ENCODE peak calls at places on chromosome 1, in five cellular contexts. O is Peyer's patch; Q is CD8-positive, alpha-beta memory T cell; W is neural progenitor cell; T is tibial nerve. R is an unnamed sample.

GRCh38 chr1:5646486-5646885 is 345.7 kb downstream of the NPHP4 start:
- DNase-seq in O (no peak), Q (no peak), T (no peak), W (no peak), R (no peak)

GRCh38 chr1:185438936-185439335 is 121.9 kb upstream of the IVNS1ABP start:
- DNase-seq in Q (no peak), O (no peak), W (no peak), T (no peak), R (no peak)

GRCh38 chr1:58618303-58618702 is 41.3 kb upstream of the TACSTD2 start:
- DNase-seq in Q (no peak), W (no peak), T (peak; percentile 21), O (no peak), R (no peak)

GRCh38 chr1:105072850-105073249 is 1323.2 kb downstream of the AMY1C start:
- DNase-seq in T (no peak), Q (no peak), W (peak; percentile 21), O (no peak), R (no peak)

GRCh38 chr1:175097361-175097760 is 29.7 kb downstream of the TNN start:
- DNase-seq in W (no peak), T (no peak), O (no peak), Q (no peak), R (no peak)

GRCh38 chr1:6785721-6786505 is 659 bp downstream of the CAMTA1 start:
- DNase-seq in W (peak; percentile 80), Q (peak; percentile 51), O (peak; percentile 64), T (no peak), R (peak; percentile 69)

GRCh38 chr1:29324771-29325351 is 88.5 kb downstream of the PTPRU start:
- DNase-seq in O (no peak), Q (no peak), T (no peak), W (peak; percentile 99), R (no peak)

GRCh38 chr1:84963021-84963420 is 33.9 kb downstream of the MCOLN2 start:
- DNase-seq in O (no peak), W (no peak), Q (no peak), T (no peak), R (no peak)

GRCh38 chr1:68375919-68376318 is 73.8 kb downstream of the RPE65 start:
- DNase-seq in T (no peak), O (no peak), W (no peak), Q (no peak), R (no peak)

GRCh38 chr1:107536266-107536665 is 395.4 kb downstream of the NTNG1 start:
- DNase-seq in W (no peak), T (no peak), Q (no peak), O (peak; percentile 53), R (no peak)

GRCh38 chr1:215076312-215076711 is 6.2 kb upstream of the KCNK2 start:
- DNase-seq in O (no peak), T (no peak), Q (no peak), W (peak; percentile 56), R (no peak)

GRCh38 chr1:5525597-5526384 is 466.4 kb downstream of the NPHP4 start:
- DNase-seq in O (no peak), W (no peak), T (no peak), Q (no peak), R (no peak)

GRCh38 chr1:173477286-173478098 is at the start of gene PRDX6:
- DNase-seq in W (no peak), T (peak; percentile 85), Q (peak; percentile 79), O (no peak), R (peak; percentile 70)

GRCh38 chr1:163267962-163268361 is 53.8 kb upstream of the NUF2 start:
- DNase-seq in T (no peak), Q (no peak), W (no peak), O (no peak), R (no peak)
- H3K27me3 ChIP-seq in T (no peaks in the 10 kb centered on the region), Q (no peaks in the 10 kb centered on the region), W (no peaks in the 10 kb centered on the region), O (no peaks in the 10 kb centered on the region), R (no peaks in the 10 kb centered on the region)

GRCh38 chr1:234610582-234611152 is 689 bp upstream of the IRF2BP2 start:
- DNase-seq in T (peak; percentile 93), W (peak; percentile 89), O (peak; percentile 97), Q (peak; percentile 89), R (peak; percentile 89)
- H3K4me1 ChIP-seq in T (peaks cover 30% of the 10 kb centered on the region), W (peaks cover 43% of the 10 kb centered on the region), O (peaks cover 25% of the 10 kb centered on the region), Q (peaks cover 52% of the 10 kb centered on the region), R (peaks cover 34% of the 10 kb centered on the region)

DNA sequence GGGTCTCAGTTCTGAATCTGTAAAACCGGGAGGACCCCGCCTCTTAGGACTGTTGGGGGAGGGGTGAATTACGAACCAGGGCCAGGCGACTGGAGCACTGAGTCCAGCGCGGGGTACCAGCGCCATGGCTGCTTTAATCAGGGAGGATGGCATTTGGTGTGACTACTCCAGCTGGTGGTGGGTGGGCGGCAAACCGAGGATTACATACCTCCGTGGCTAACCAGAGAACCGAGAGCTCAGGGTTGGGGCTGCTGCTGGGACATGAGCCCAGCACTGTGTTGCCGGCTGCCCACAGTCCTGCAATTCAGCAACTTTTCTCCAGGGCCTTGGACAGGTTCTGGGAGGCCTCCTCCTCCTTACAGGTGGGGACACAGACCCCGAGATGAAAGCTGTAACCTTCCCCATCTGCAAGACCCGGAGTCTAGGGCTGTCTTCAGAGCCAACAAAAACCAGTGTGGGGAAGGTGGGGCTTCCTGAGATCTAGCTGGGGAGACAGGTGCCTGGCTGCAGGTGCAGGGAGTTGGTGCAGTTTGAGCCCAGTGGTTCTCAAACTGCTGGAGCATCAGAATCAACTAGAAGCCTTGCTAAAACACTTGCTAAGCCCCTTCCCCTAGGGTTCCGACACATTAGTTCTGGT is 273.5 kb downstream of the FOXD2 start:
- DNase-seq in W (no peak), T (no peak), Q (no peak), O (no peak), R (no peak)
- H3K27me3 ChIP-seq in W (peaks cover 100% of the 10 kb centered on the region), T (peaks cover 83% of the 10 kb centered on the region), Q (peaks cover 40% of the 10 kb centered on the region), O (no peaks in the 10 kb centered on the region), R (peaks cover 20% of the 10 kb centered on the region)

DNA sequence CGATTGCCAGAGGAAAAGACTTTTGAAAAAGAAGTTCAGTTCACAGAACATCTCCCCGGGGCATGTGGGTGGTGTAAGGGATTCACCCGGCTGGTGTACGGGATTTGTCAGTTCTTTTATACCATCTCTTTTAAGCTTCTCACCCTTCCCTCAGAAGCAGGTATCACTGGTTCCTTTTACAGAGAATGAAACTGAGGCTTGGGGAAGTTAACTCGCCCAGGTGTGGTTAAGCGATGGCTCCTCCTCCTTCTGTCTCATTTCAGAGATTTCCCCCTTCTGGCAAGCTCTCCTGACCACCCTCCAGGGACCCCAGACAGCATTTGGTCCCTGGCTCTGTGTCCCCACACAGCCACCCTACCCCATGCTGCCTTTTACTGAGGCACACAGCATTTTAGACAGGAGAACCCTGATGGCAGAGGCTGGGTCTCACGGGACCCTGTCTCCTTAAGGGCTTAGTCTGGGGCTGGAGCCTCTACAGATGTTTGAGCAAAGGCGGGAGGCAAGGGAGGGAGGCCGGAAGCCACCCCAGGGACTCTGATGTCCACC is 2.8 kb upstream of the ECE1 start:
- DNase-seq in O (no peak), Q (peak; percentile 32), W (no peak), T (no peak), R (peak; percentile 50)
- H3K4me1 ChIP-seq in O (peaks cover 51% of the 10 kb centered on the region), Q (peaks cover 82% of the 10 kb centered on the region), W (peaks cover 14% of the 10 kb centered on the region), T (peaks cover 46% of the 10 kb centered on the region), R (peaks cover 61% of the 10 kb centered on the region)

DNA sequence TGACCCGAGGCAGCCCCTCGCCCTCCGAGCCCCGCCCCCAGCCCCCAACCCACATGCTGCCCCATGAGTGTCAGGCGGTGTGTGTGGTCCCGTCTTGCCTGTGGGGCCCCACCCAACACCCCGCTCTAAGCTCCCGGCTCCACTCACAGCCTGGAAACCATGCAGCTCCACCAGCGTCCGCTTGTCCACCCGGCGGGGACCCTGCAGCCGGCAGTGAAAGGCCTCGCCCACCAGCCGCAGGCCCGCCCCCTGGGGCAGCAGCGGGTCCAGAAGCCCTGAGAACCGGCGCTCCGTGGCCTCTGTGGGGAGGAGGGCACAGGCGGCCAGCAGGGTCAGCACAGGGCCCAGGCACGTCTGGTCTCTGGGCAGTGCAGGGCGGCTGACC is 2.7 kb downstream of the C1QTNF12 start:
- DNase-seq in W (peak; percentile 41), T (no peak), O (no peak), Q (no peak), R (no peak)
- H3K27me3 ChIP-seq in W (peaks cover 30% of the 10 kb centered on the region), T (peaks cover 81% of the 10 kb centered on the region), O (no peaks in the 10 kb centered on the region), Q (peaks cover 3% of the 10 kb centered on the region), R (no peaks in the 10 kb centered on the region)

DNA sequence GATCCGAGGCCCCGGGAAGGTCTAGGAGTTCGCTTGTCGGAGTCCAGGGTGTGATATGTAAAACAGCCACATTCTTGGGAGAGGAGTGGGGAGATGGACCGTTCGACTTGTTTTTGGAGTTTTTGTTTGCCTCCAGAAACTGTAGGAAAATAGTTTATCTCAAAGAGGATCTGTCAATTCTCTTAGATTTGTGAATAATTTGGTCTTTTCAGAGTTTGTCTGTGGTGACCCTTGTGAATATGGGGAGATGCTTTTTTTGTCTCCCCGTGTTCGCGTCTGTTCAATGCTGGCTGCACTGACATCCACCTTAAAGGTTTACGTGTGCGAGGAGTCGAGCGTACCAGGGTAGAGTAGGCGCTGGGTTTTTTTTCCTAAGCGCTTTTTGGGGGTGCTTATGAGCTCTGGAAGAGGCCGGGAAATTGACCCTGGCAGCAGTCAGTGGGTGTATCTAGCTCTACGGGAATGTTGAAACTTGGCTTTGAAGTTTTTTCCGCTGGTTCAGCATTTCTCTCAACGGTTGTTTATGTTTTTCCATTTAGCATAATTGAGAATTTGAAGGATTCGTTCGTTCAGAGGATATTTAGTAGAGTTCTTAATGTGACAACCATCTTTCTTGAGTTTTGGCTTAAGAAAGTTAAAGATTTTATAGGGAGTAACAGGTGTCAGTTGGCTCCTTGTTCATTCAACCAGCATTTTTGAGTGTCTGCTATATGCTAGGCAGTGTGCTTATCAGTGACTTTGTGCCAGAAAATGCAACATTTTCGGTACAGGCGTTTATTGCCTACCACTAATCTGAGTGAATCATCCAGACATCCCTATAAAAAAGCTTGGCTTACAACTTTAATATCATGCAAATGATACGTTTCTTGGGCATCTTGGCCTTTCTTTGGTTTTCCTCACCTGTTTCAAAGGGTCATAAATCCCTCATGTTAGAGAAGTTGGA is 1.2 kb downstream of the SZRD1 start:
- DNase-seq in O (no peak), T (no peak), Q (peak; percentile 3), W (peak; percentile 74), R (peak; percentile 16)
- H3K4me1 ChIP-seq in O (peaks cover 44% of the 10 kb centered on the region), T (peaks cover 25% of the 10 kb centered on the region), Q (peaks cover 48% of the 10 kb centered on the region), W (peaks cover 12% of the 10 kb centered on the region), R (peaks cover 24% of the 10 kb centered on the region)

R was measured in naive thymus-derived CD4-positive, alpha-beta T cell.